ENCODE peak calls at places on chromosomes 13 and 19, in ten cellular contexts. P is AG04450; H is lung; V is stomach; Z is breast epithelium; M is heart right ventricle; D is astrocyte of the cerebellum; E is adrenal gland; T is naive thymus-derived CD4-positive, alpha-beta T cell; B is body of pancreas. A is an unnamed sample.

GRCh38 chr13:24276310-24276709 is 33.1 kb upstream of the C1QTNF9 start:
- DNase-seq in P (no peak), H (no peak), V (no peak), Z (no peak), M (no peak), D (no peak), E (no peak), T (peak), B (no peak), A (peak)

GRCh38 chr19:33418461-33418860 is 45.0 kb downstream of the CEBPG start:
- DNase-seq in P (no peak), H (no peak), V (no peak), Z (no peak), M (no peak), D (no peak), E (no peak), T (no peak), B (no peak), A (no peak)

GRCh38 chr13:94480672-94481145 is 1.2 kb upstream of the DCT start:
- DNase-seq in P (no peak), H (no peak), V (no peak), Z (no peak), M (no peak), D (peak), E (no peak), T (no peak), B (no peak), A (no peak)

GRCh38 chr19:57078802-57079201 is 41.0 kb upstream of the USP29 start:
- DNase-seq in P (no peak), H (no peak), V (no peak), Z (no peak), M (no peak), D (no peak), E (no peak), T (no peak), B (no peak), A (no peak)

GRCh38 chr13:110121312-110122083 is 185.5 kb downstream of the COL4A1 start:
- DNase-seq in P (no peak), H (no peak), V (no peak), Z (no peak), M (no peak), D (no peak), E (no peak), T (no peak), B (no peak), A (no peak)

GRCh38 chr13:75461314-75461713 is 20.7 kb downstream of the TBC1D4 start:
- DNase-seq in P (no peak), H (no peak), V (no peak), Z (no peak), M (no peak), D (no peak), E (no peak), T (no peak), B (no peak), A (no peak)

GRCh38 chr19:50380767-50381166 is 3.4 kb upstream of the POLD1 start:
- DNase-seq in P (no peak), H (no peak), V (no peak), Z (no peak), M (no peak), D (no peak), E (no peak), T (no peak), B (no peak), A (no peak)

GRCh38 chr13:20356437-20356836 is 124.3 kb upstream of the GJB6 start:
- DNase-seq in P (no peak), H (no peak), V (no peak), Z (no peak), M (no peak), D (no peak), E (no peak), T (no peak), B (no peak), A (no peak)

GRCh38 chr13:87393358-87393757 is 277.8 kb upstream of the SLITRK5 start:
- DNase-seq in P (no peak), H (no peak), V (no peak), Z (no peak), M (no peak), D (no peak), E (no peak), T (no peak), B (no peak), A (no peak)

DNA sequence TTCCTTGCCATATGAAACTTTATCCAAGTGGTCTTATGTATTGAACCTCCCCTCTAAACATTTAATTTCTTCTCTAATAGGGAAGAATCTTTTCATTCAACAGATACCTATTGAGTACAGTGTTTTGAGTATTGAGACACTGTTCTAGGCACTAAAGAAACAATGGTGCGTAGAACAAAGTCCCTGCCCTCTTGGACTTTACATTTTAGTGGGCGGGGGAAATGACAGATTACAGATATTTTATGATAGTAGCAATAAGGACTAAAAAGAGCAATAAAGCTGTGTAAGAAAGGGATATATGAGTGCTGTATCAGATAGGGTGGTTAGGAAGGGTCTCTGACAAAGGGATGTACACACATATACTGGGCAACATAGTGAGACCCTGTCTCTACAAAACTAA is 5.4 kb downstream of the NUDT15 start:
- DNase-seq in P (no peak), H (no peak), V (no peak), Z (no peak), M (no peak), D (no peak), E (no peak), T (no peak), B (no peak), A (no peak)
- H3K4me3 ChIP-seq in P (no peak), H (no peak), V (no peak), Z (no peak), M (no peak), D (no peak), E (no peak), T (no peak), B (no peak), A (no peak)

DNA sequence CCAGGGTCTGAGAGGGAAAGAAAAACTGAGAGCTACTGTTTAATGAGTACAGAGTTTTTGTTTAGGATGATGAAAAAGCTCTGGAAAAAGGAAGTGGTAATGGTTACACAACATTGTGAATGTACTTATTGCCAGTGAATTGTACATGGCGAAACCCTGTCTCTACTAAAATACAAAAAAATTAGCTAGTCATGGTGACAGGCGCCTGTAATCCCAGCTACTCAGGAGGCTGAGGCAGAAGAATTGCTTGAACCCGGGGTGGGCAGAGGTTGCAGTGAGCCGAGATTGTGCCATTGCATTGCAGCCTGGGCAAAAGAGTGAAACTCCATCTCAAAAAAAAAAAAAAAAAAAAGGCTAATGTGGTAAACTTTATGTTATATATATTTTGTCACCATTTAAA is 96.3 kb downstream of the VWA8 start:
- DNase-seq in P (no peak), H (peak), V (no peak), Z (no peak), M (no peak), D (no peak), E (no peak), T (no peak), B (no peak), A (no peak)
- H3K4me3 ChIP-seq in P (no peak), H (no peak), V (no peak), Z (no peak), M (no peak), D (no peak), E (no peak), T (no peak), B (no peak), A (no peak)

GRCh38 chr13:97429681-97430081 is 4.3 kb upstream of the RAP2A start:
- DNase-seq in P (no peak), H (no peak), V (no peak), Z (no peak), M (peak), D (no peak), E (no peak), T (no peak), B (no peak), A (no peak)
- H3K4me3 ChIP-seq in P (peak), H (no peak), V (no peak), Z (peak), M (no peak), D (peak), E (no peak), T (no peak), B (no peak), A (no peak)

GRCh38 chr13:93230466-93230865 is 3.9 kb downstream of the GPC6 start:
- DNase-seq in P (no peak), H (no peak), V (no peak), Z (no peak), M (no peak), D (peak), E (no peak), T (no peak), B (no peak), A (no peak)
- H3K4me3 ChIP-seq in P (no peak), H (no peak), V (no peak), Z (no peak), M (no peak), D (no peak), E (no peak), T (no peak), B (no peak), A (no peak)

GRCh38 chr19:6743071-6743470 is 3.6 kb downstream of the TRIP10 start:
- DNase-seq in P (no peak), H (no peak), V (no peak), Z (no peak), M (no peak), D (no peak), E (no peak), T (no peak), B (no peak), A (no peak)

GRCh38 chr19:6740589-6741348 is 1.3 kb downstream of the TRIP10 start:
- DNase-seq in P (no peak), H (peak), V (peak), Z (no peak), M (peak), D (no peak), E (no peak), T (no peak), B (peak), A (no peak)

GRCh38 chr19:6744381-6745288 is 5.2 kb downstream of the TRIP10 start:
- DNase-seq in P (peak), H (peak), V (peak), Z (peak), M (peak), D (peak), E (peak), T (no peak), B (peak), A (no peak)

GRCh38 chr19:6745965-6746364 is 6.5 kb downstream of the TRIP10 start:
- DNase-seq in P (no peak), H (no peak), V (no peak), Z (no peak), M (no peak), D (no peak), E (no peak), T (no peak), B (no peak), A (no peak)

DNA sequence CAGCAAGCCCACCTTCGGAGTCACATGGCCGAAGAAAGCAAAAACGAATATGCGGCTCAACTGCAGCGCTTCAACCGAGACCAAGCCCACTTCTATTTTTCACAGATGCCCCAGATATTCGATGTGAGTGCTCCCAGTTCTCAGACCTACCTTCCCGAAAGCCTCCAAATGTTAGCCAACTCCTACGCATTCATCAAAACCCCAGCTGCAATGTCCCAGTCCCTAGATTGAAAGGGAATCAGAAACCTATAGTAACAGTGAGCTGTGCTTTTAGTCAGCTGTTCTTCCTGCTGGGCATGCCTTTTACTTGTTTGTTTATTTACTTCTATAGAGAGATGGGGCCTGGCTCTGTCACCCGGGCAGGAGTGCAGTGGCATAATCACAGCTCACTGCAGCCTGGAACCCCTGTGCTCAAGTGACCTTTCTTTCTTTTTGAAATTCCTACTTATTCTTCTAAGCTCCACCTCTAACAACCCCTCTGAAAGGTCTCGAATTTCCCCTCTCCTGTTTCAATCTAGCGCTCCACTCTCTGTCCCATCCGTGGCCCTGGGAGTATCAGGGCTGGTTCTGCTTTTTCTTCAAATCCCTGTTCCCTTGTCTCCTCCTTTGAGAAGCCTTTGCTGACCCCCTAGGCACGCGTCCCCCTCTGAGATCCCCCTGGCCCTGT is 4.4 kb downstream of the TRIP10 start:
- DNase-seq in P (no peak), H (no peak), V (no peak), Z (no peak), M (no peak), D (no peak), E (peak), T (no peak), B (no peak), A (no peak)
- H3K4me3 ChIP-seq in P (peak), H (no peak), V (no peak), Z (no peak), M (no peak), D (no peak), E (no peak), T (no peak), B (no peak), A (no peak)

GRCh38 chr13:100534147-100534818 is 54.3 kb downstream of the GGACT start:
- DNase-seq in P (no peak), H (no peak), V (no peak), Z (no peak), M (no peak), D (no peak), E (no peak), T (no peak), B (no peak), A (no peak)

GRCh38 chr13:100534911-100535310 is 53.7 kb downstream of the GGACT start:
- DNase-seq in P (no peak), H (no peak), V (no peak), Z (no peak), M (no peak), D (no peak), E (no peak), T (no peak), B (peak), A (no peak)

GRCh38 chr13:100532836-100533435 is 55.7 kb downstream of the GGACT start:
- DNase-seq in P (no peak), H (no peak), V (no peak), Z (no peak), M (no peak), D (no peak), E (no peak), T (no peak), B (peak), A (no peak)

GRCh38 chr13:100532090-100532766 is 56.4 kb downstream of the GGACT start:
- DNase-seq in P (no peak), H (no peak), V (no peak), Z (no peak), M (no peak), D (no peak), E (no peak), T (no peak), B (peak), A (no peak)

GRCh38 chr13:100533588-100534041 is 55.0 kb downstream of the GGACT start:
- DNase-seq in P (no peak), H (no peak), V (peak), Z (peak), M (no peak), D (no peak), E (no peak), T (no peak), B (peak), A (no peak)
- H3K4me3 ChIP-seq in P (no peak), H (no peak), V (no peak), Z (no peak), M (no peak), D (no peak), E (no peak), T (no peak), B (no peak), A (no peak)